ENCODE peak calls at places on chromosomes 11 and 22, in six cellular contexts. One of them, this sample, is unnamed.

GRCh38 chr22:30301995-30302809 is 12.9 kb upstream of the CASTOR1 start:
- DNase-seq in tibial nerve: no peak
- DNase-seq in BJ: peak
- DNase-seq in heart right ventricle: no peak
- DNase-seq in WTC11: no peak
- DNase-seq in right lobe of liver: peak
- DNase-seq in this sample: peak

GRCh38 chr22:44151661-44152060 is 29.1 kb upstream of the PARVG start:
- DNase-seq in tibial nerve: no peak
- DNase-seq in BJ: peak
- DNase-seq in WTC11: no peak
- DNase-seq in heart right ventricle: no peak
- DNase-seq in right lobe of liver: no peak
- DNase-seq in this sample: peak

GRCh38 chr11:60183595-60184201 is 815 bp upstream of the MS4A6A start:
- DNase-seq in BJ: no peak
- DNase-seq in WTC11: no peak
- DNase-seq in tibial nerve: no peak
- DNase-seq in right lobe of liver: no peak
- DNase-seq in heart right ventricle: no peak
- DNase-seq in this sample: no peak

GRCh38 chr11:12272821-12273617 is 104.4 kb upstream of the PARVA start:
- DNase-seq in BJ: no peak
- DNase-seq in WTC11: no peak
- DNase-seq in tibial nerve: no peak
- DNase-seq in right lobe of liver: no peak
- DNase-seq in heart right ventricle: no peak
- DNase-seq in this sample: no peak

GRCh38 chr22:49728566-49729271 is 99.0 kb downstream of the BRD1 start:
- DNase-seq in tibial nerve: no peak
- DNase-seq in WTC11: no peak
- DNase-seq in BJ: no peak
- DNase-seq in right lobe of liver: no peak
- DNase-seq in heart right ventricle: no peak
- DNase-seq in this sample: no peak

GRCh38 chr22:42833104-42833503 is 24.0 kb downstream of the ARFGAP3 start:
- DNase-seq in tibial nerve: no peak
- DNase-seq in heart right ventricle: no peak
- DNase-seq in BJ: no peak
- DNase-seq in right lobe of liver: no peak
- DNase-seq in WTC11: no peak
- DNase-seq in this sample: no peak

GRCh38 chr11:101444851-101445250 is 139.0 kb downstream of the TRPC6 start:
- DNase-seq in right lobe of liver: no peak
- DNase-seq in BJ: no peak
- DNase-seq in tibial nerve: no peak
- DNase-seq in heart right ventricle: no peak
- DNase-seq in WTC11: no peak
- DNase-seq in this sample: no peak

GRCh38 chr11:60859616-60860250 is 4.0 kb upstream of the PTGDR2 start:
- DNase-seq in tibial nerve: no peak
- DNase-seq in BJ: no peak
- DNase-seq in heart right ventricle: no peak
- DNase-seq in WTC11: no peak
- DNase-seq in right lobe of liver: no peak
- DNase-seq in this sample: no peak

GRCh38 chr11:134819026-134819425 is 407.0 kb upstream of the B3GAT1 start:
- DNase-seq in WTC11: peak
- DNase-seq in heart right ventricle: no peak
- DNase-seq in tibial nerve: no peak
- DNase-seq in BJ: no peak
- DNase-seq in right lobe of liver: no peak
- DNase-seq in this sample: no peak

GRCh38 chr11:109046284-109046992 is 375.6 kb upstream of the C11orf87 start:
- DNase-seq in heart right ventricle: no peak
- DNase-seq in WTC11: no peak
- DNase-seq in BJ: no peak
- DNase-seq in tibial nerve: no peak
- DNase-seq in right lobe of liver: no peak
- DNase-seq in this sample: no peak

GRCh38 chr11:72932132-72932570 is 117.9 kb downstream of the ATG16L2 start:
- DNase-seq in heart right ventricle: no peak
- DNase-seq in WTC11: no peak
- DNase-seq in BJ: peak
- DNase-seq in tibial nerve: no peak
- DNase-seq in right lobe of liver: no peak
- DNase-seq in this sample: peak

GRCh38 chr11:124643605-124644425 is 21.2 kb downstream of the TBRG1 start:
- DNase-seq in right lobe of liver: no peak
- DNase-seq in tibial nerve: no peak
- DNase-seq in WTC11: no peak
- DNase-seq in BJ: peak
- DNase-seq in heart right ventricle: no peak
- DNase-seq in this sample: peak

GRCh38 chr22:30445438-30445936 is 19.9 kb downstream of the MTFP1 start:
- DNase-seq in BJ: no peak
- DNase-seq in heart right ventricle: no peak
- DNase-seq in tibial nerve: no peak
- DNase-seq in WTC11: no peak
- DNase-seq in right lobe of liver: no peak
- DNase-seq in this sample: no peak

GRCh38 chr11:93908689-93909088 is 58.3 kb upstream of the VSTM5 start:
- DNase-seq in right lobe of liver: no peak
- DNase-seq in BJ: peak
- DNase-seq in tibial nerve: no peak
- DNase-seq in heart right ventricle: no peak
- DNase-seq in WTC11: no peak
- DNase-seq in this sample: peak

GRCh38 chr11:27694992-27695391 is 5.3 kb downstream of the BDNF start:
- DNase-seq in heart right ventricle: no peak
- DNase-seq in right lobe of liver: no peak
- DNase-seq in tibial nerve: no peak
- DNase-seq in BJ: no peak
- DNase-seq in WTC11: no peak
- DNase-seq in this sample: no peak

GRCh38 chr11:109658169-109658568 is 236.2 kb downstream of the C11orf87 start:
- DNase-seq in BJ: no peak
- DNase-seq in right lobe of liver: no peak
- DNase-seq in WTC11: no peak
- DNase-seq in tibial nerve: no peak
- DNase-seq in heart right ventricle: no peak
- DNase-seq in this sample: no peak

GRCh38 chr11:128476729-128477128 is 110.6 kb downstream of the ETS1 start:
- DNase-seq in right lobe of liver: no peak
- DNase-seq in WTC11: no peak
- DNase-seq in tibial nerve: no peak
- DNase-seq in heart right ventricle: no peak
- DNase-seq in BJ: no peak
- DNase-seq in this sample: no peak

GRCh38 chr11:65086809-65087208 is 2.8 kb downstream of the ZFPL1 start:
- DNase-seq in heart right ventricle: no peak
- DNase-seq in BJ: no peak
- DNase-seq in right lobe of liver: no peak
- DNase-seq in tibial nerve: no peak
- DNase-seq in WTC11: no peak
- DNase-seq in this sample: no peak

GRCh38 chr11:116808262-116809175 is 14.6 kb downstream of the APOA4 start:
- DNase-seq in right lobe of liver: peak
- DNase-seq in WTC11: no peak
- DNase-seq in tibial nerve: no peak
- DNase-seq in BJ: no peak
- DNase-seq in heart right ventricle: no peak
- DNase-seq in this sample: no peak

GRCh38 chr11:115324569-115325432 is 179.4 kb downstream of the CADM1 start:
- DNase-seq in BJ: no peak
- DNase-seq in WTC11: peak
- DNase-seq in right lobe of liver: no peak
- DNase-seq in tibial nerve: peak
- DNase-seq in heart right ventricle: no peak
- DNase-seq in this sample: peak

GRCh38 chr22:31124811-31125465 is 2.2 kb downstream of the INPP5J start:
- DNase-seq in WTC11: no peak
- DNase-seq in tibial nerve: no peak
- DNase-seq in heart right ventricle: no peak
- DNase-seq in BJ: no peak
- DNase-seq in right lobe of liver: no peak
- DNase-seq in this sample: no peak

GRCh38 chr22:29663230-29663826 is 56.5 kb upstream of the CABP7 start:
- DNase-seq in BJ: no peak
- DNase-seq in WTC11: no peak
- DNase-seq in right lobe of liver: no peak
- DNase-seq in tibial nerve: no peak
- DNase-seq in heart right ventricle: no peak
- DNase-seq in this sample: no peak

GRCh38 chr11:14894657-14895598 is 2.9 kb upstream of the CYP2R1 start:
- DNase-seq in heart right ventricle: peak
- DNase-seq in BJ: no peak
- DNase-seq in WTC11: no peak
- DNase-seq in right lobe of liver: peak
- DNase-seq in tibial nerve: peak
- DNase-seq in this sample: peak

GRCh38 chr11:126421243-126421642 is 65.8 kb downstream of the ST3GAL4 start:
- DNase-seq in tibial nerve: no peak
- DNase-seq in right lobe of liver: no peak
- DNase-seq in WTC11: no peak
- DNase-seq in heart right ventricle: peak
- DNase-seq in BJ: no peak
- DNase-seq in this sample: no peak

GRCh38 chr22:19811211-19811621 is 43.5 kb downstream of the GNB1L start:
- DNase-seq in WTC11: no peak
- DNase-seq in tibial nerve: no peak
- DNase-seq in heart right ventricle: no peak
- DNase-seq in BJ: no peak
- DNase-seq in right lobe of liver: no peak
- DNase-seq in this sample: no peak

GRCh38 chr22:28874061-28874460 is 9.3 kb upstream of the ZNRF3 start:
- DNase-seq in tibial nerve: no peak
- DNase-seq in BJ: no peak
- DNase-seq in WTC11: no peak
- DNase-seq in right lobe of liver: no peak
- DNase-seq in heart right ventricle: no peak
- DNase-seq in this sample: no peak

GRCh38 chr11:22405377-22405776 is 67.2 kb downstream of the SLC17A6 start:
- DNase-seq in WTC11: no peak
- DNase-seq in BJ: no peak
- DNase-seq in heart right ventricle: no peak
- DNase-seq in tibial nerve: no peak
- DNase-seq in right lobe of liver: no peak
- DNase-seq in this sample: no peak

DNA sequence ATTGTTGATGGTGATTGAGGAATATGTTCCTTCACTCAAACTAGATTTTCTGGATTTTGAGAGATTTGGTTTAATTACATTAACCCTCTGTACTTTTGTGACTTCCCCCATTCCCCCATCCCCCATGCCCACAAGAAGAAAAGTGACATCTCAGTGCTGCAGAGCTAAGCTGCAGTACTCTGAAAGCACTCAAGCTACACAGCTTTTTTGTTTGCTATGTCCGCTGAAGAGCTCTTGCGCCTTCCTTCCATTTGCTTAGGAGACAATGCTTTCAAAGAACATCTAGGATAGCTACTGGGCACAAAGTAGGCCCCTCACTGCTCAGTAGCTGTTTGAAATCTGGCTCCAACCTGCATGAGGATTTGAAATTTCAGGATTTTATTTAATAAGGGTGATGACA is 69.7 kb downstream of the SLC17A6 start:
- DNase-seq in right lobe of liver: no peak
- DNase-seq in heart right ventricle: no peak
- DNase-seq in WTC11: no peak
- DNase-seq in tibial nerve: no peak
- DNase-seq in BJ: no peak
- DNase-seq in this sample: no peak
- TF ChIP-seq CTCF in right lobe of liver: no peak
- TF ChIP-seq CTCF in heart right ventricle: no peak
- TF ChIP-seq CTCF in WTC11: no peak
- TF ChIP-seq CTCF in tibial nerve: no peak
- TF ChIP-seq CTCF in BJ: no peak
- TF ChIP-seq CTCF in this sample: no peak

GRCh38 chr22:21451545-21452520 is 15.4 kb upstream of the TMEM191C start:
- DNase-seq in WTC11: no peak
- DNase-seq in tibial nerve: no peak
- DNase-seq in right lobe of liver: peak
- DNase-seq in heart right ventricle: no peak
- DNase-seq in BJ: no peak
- DNase-seq in this sample: no peak

GRCh38 chr22:21449531-21450319 is 17.5 kb upstream of the TMEM191C start:
- DNase-seq in heart right ventricle: no peak
- DNase-seq in tibial nerve: no peak
- DNase-seq in BJ: no peak
- DNase-seq in WTC11: peak
- DNase-seq in right lobe of liver: peak
- DNase-seq in this sample: no peak

GRCh38 chr22:21450858-21451331 is 16.3 kb upstream of the TMEM191C start:
- DNase-seq in tibial nerve: no peak
- DNase-seq in BJ: no peak
- DNase-seq in WTC11: peak
- DNase-seq in heart right ventricle: peak
- DNase-seq in right lobe of liver: peak
- DNase-seq in this sample: no peak

GRCh38 chr22:21448627-21449416 is 18.4 kb upstream of the TMEM191C start:
- DNase-seq in WTC11: no peak
- DNase-seq in heart right ventricle: no peak
- DNase-seq in BJ: no peak
- DNase-seq in tibial nerve: no peak
- DNase-seq in right lobe of liver: peak
- DNase-seq in this sample: no peak

GRCh38 chr22:21450320-21450831 is 16.8 kb upstream of the TMEM191C start:
- DNase-seq in BJ: no peak
- DNase-seq in heart right ventricle: no peak
- DNase-seq in tibial nerve: no peak
- DNase-seq in right lobe of liver: peak
- DNase-seq in WTC11: peak
- DNase-seq in this sample: no peak
- TF ChIP-seq CTCF in BJ: no peak
- TF ChIP-seq CTCF in heart right ventricle: no peak
- TF ChIP-seq CTCF in tibial nerve: no peak
- TF ChIP-seq CTCF in right lobe of liver: no peak
- TF ChIP-seq CTCF in WTC11: no peak
- TF ChIP-seq CTCF in this sample: no peak

DNA sequence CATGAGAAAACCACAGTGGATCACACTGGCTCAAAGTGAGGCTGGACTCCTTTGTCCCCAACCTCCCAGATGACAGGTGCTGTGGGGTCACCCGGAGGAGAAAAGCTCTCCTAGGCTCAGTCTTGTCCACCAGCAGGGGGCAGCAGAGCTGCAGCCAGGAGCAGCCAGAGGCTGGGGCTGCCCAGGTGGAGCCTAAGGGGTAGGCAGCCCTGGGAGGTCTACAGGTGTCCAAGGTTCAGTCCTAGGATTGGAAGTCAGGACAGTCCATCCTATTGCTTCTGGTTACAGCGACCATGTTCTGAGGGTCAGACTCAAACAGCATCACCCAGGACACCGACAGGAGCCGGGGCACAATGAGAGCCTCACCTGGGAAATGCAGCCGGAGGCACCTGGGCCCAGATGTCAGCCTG is 77.6 kb upstream of the IGLL5 start:
- DNase-seq in heart right ventricle: peak
- DNase-seq in WTC11: peak
- DNase-seq in right lobe of liver: peak
- DNase-seq in tibial nerve: peak
- DNase-seq in BJ: no peak
- DNase-seq in this sample: no peak
- TF ChIP-seq CTCF in heart right ventricle: peak
- TF ChIP-seq CTCF in WTC11: peak
- TF ChIP-seq CTCF in right lobe of liver: peak
- TF ChIP-seq CTCF in tibial nerve: peak
- TF ChIP-seq CTCF in BJ: peak
- TF ChIP-seq CTCF in this sample: no peak

GRCh38 chr11:77471520-77472234 is 2.2 kb downstream of the PAK1 start:
- DNase-seq in BJ: no peak
- DNase-seq in right lobe of liver: no peak
- DNase-seq in heart right ventricle: no peak
- DNase-seq in tibial nerve: peak
- DNase-seq in WTC11: peak
- DNase-seq in this sample: no peak
- TF ChIP-seq CTCF in BJ: no peak
- TF ChIP-seq CTCF in right lobe of liver: no peak
- TF ChIP-seq CTCF in heart right ventricle: no peak
- TF ChIP-seq CTCF in tibial nerve: no peak
- TF ChIP-seq CTCF in WTC11: no peak
- TF ChIP-seq CTCF in this sample: no peak